ENCODE peak calls at places on chromosomes 3 and 15, in seven cellular contexts. J is mesenchymal stem cell, K is IMR-90, V is H9, L is trophoblast cell, P is mesendoderm, D is H1. O is an unnamed sample.

GRCh38 chr3:52854013-52854412 is 19.2 kb upstream of the MUSTN1 start:
- DNase-seq in V (no peak), D (no peak), J (no peak), L (no peak), K (no peak), P (peak), O (no peak)

GRCh38 chr3:194139085-194139976 is 3.4 kb downstream of the HES1 start:
- DNase-seq in J (peak), D (peak), V (peak), K (peak), L (no peak), P (peak), O (peak)

GRCh38 chr3:78919021-78919755 is 848.6 kb downstream of the ROBO1 start:
- DNase-seq in K (peak), P (peak), D (no peak), L (no peak), J (peak), V (no peak), O (no peak)

GRCh38 chr3:114274929-114275328 is 18.9 kb upstream of the TIGIT start:
- DNase-seq in V (no peak), D (no peak), J (peak), L (no peak), K (peak), P (peak), O (no peak)

GRCh38 chr3:66312039-66312438 is 91.2 kb downstream of the SLC25A26 start:
- DNase-seq in V (no peak), P (no peak), J (no peak), K (no peak), L (no peak), D (no peak), O (no peak)

GRCh38 chr3:24155291-24155690 is 210.2 kb downstream of the NR1D2 start:
- DNase-seq in D (no peak), L (no peak), K (no peak), P (no peak), J (no peak), V (no peak), O (no peak)

GRCh38 chr15:89104172-89104564 is 15.9 kb downstream of the ABHD2 start:
- DNase-seq in P (no peak), K (peak), J (no peak), L (no peak), D (no peak), V (no peak), O (no peak)

GRCh38 chr3:43190682-43191081 is 84.8 kb upstream of the POMGNT2 start:
- DNase-seq in V (no peak), J (peak), P (no peak), L (no peak), K (peak), D (no peak), O (no peak)

GRCh38 chr3:184154909-184155643 is at the start of gene DVL3:
- DNase-seq in D (peak), V (peak), J (peak), P (peak), L (peak), K (peak), O (peak)

GRCh38 chr3:47193871-47194859 is 30.3 kb upstream of the SETD2 start:
- DNase-seq in J (peak), D (no peak), K (peak), V (no peak), P (no peak), L (no peak), O (no peak)

GRCh38 chr15:35444557-35445204 is 101.3 kb downstream of the DPH6 start:
- DNase-seq in D (no peak), P (peak), L (peak), K (peak), J (peak), V (no peak), O (peak)

GRCh38 chr3:10602769-10603768 is 97.7 kb upstream of the ATP2B2 start:
- DNase-seq in J (no peak), L (no peak), V (no peak), D (no peak), K (no peak), P (no peak), O (no peak)

GRCh38 chr3:52456169-52456799 is 880 bp downstream of the NISCH start:
- DNase-seq in K (peak), D (peak), V (peak), J (peak), P (peak), L (peak), O (no peak)

GRCh38 chr3:73796382-73796781 is 171.6 kb upstream of the PDZRN3 start:
- DNase-seq in P (no peak), K (no peak), J (no peak), L (no peak), V (no peak), D (no peak), O (no peak)

GRCh38 chr3:70829101-70829500 is 516.7 kb upstream of the MDFIC2 start:
- DNase-seq in K (peak), L (no peak), P (no peak), J (peak), V (no peak), D (no peak), O (no peak)

GRCh38 chr3:158717576-158717975 is 14.7 kb downstream of the RARRES1 start:
- DNase-seq in L (no peak), K (no peak), D (no peak), P (no peak), J (no peak), V (no peak), O (no peak)
- H3K27ac ChIP-seq in L (no peak), K (no peak), D (no peak), P (no peak), J (no peak), V (no peak), O (no peak)

DNA sequence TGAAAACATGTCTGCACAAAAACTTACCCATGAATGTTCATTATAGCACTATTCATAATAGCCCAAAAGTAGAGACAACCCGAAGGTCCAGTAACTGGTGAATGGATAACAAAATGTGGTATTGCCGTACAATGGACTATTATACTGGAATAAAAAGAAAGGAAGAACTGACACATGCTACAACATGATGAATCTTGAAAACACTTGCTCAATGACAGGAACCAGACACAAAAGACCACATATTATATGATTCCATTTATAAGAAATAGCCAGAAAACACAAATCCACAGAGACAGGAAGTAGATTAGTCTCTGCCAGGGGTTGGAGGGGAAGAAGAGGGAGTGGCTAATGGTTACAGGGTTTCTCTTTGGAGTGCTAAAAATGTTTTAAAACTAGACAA is 18.3 kb downstream of the SHC4 start:
- DNase-seq in P (no peak), J (no peak), L (no peak), V (no peak), K (no peak), D (no peak), O (no peak)
- H3K4ac ChIP-seq in P (no peak), J (no peak), L (no peak), V (no peak), K (no peak), D (no peak), O (no peak)

GRCh38 chr3:136984837-136985236 is 27.1 kb downstream of the IL20RB start:
- DNase-seq in L (no peak), K (peak), V (no peak), P (peak), D (no peak), J (peak), O (no peak)

GRCh38 chr3:136982520-136983138 is 24.8 kb downstream of the IL20RB start:
- DNase-seq in K (no peak), V (no peak), P (no peak), D (no peak), J (peak), L (no peak), O (no peak)

GRCh38 chr3:136979204-136979603 is 21.4 kb downstream of the IL20RB start:
- DNase-seq in J (no peak), V (no peak), L (no peak), D (no peak), P (no peak), K (no peak), O (no peak)

GRCh38 chr3:136974670-136975069 is 16.9 kb downstream of the IL20RB start:
- DNase-seq in J (no peak), L (no peak), D (no peak), V (no peak), K (no peak), P (no peak), O (no peak)

DNA sequence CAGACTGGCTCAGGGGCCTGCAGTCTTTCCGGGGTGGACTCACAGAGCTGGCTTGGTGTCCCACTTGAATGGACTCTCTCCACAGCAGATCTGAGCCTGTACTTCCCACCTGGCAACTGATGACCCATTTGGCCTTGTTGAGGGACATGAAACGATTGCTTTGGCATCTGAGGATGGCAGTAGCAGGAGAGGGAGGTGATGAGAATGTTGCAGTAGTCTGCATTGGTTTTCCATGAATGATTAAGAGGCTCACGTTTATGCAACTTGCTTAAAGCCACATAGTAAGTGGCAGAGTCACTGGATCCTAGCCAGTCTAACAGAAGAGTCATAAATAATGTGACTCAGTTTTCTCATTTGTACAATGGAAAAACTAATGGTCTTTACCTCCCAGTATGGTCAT is 21.9 kb downstream of the IL20RB start:
- DNase-seq in L (no peak), V (no peak), D (no peak), P (no peak), K (peak), J (peak), O (no peak)
- H3K27ac ChIP-seq in L (no peak), V (no peak), D (no peak), P (no peak), K (no peak), J (no peak), O (no peak)

DNA sequence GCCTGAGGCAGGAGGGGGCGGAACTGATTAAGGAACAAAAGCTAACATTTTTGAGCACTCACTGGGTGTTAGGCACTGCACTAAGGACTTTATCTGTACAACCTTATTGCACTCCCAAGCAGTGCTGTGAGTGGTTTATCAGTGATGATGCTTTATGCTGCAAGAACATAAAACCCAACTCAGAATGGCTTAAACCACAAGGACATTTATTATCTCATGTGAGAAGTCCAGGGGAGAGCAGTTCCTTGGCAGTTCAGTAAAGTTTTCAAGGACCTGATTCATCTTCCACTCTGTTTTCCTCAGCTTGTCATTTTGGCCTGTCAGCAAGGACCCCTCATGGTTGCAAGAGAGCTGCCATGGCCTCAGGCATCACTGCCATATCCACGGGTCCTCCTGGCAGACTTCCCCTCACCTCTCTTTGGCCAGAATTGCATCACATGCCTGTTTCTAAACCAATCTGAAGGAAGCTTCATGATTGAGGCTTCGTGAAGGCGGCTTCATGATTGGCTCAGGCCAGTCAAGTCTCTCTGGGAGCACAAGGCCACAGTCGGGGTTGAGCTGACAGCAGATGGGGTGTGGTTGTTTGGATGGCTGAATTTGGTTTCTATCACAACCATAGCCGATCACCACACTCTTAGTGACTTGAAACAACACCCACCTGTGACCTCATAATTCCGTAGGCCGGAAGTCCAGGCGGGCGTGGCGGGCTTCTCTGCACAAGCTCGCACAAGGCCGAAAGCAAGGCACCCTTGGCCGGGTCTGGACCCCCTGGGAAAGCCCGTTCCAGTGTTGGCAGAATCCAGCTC is 15.8 kb downstream of the EFCC1 start:
- DNase-seq in J (peak), D (no peak), L (no peak), P (no peak), V (no peak), K (peak), O (no peak)
- H3K4ac ChIP-seq in J (no peak), D (no peak), L (no peak), P (no peak), V (no peak), K (peak), O (no peak)

GRCh38 chr15:57509121-57509520 is 82.6 kb upstream of the MYZAP start:
- DNase-seq in J (no peak), P (peak), L (no peak), D (no peak), K (no peak), V (no peak), O (peak)

GRCh38 chr15:57510647-57511046 is 81.1 kb upstream of the MYZAP start:
- DNase-seq in J (peak), P (no peak), D (no peak), K (peak), V (no peak), L (no peak), O (no peak)

GRCh38 chr15:57506422-57506821 is 85.3 kb upstream of the MYZAP start:
- DNase-seq in L (no peak), K (no peak), P (peak), V (peak), J (no peak), D (peak), O (no peak)

GRCh38 chr15:57507111-57507510 is 84.6 kb upstream of the MYZAP start:
- DNase-seq in D (no peak), J (no peak), L (no peak), V (no peak), P (no peak), K (no peak), O (no peak)

DNA sequence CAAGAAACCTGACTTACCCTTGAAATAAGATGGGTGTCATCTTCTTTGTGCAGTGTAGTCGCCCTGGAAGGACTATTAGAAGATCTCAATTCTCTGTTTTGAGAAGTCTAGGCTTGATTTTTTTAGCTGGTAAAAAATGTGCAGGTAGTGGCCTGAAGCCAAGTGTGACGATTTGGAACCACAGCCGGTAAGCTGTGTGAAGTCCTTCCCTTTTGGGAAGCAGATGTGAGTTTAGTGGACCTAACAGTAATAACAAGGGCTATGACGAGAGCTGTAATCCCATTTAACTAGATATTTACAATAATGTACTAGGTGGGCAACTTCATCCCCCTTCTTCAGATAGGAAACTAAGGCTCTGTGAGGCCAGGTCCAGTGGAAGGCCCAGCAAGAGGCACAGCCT is 81.7 kb upstream of the MYZAP start:
- DNase-seq in J (no peak), P (no peak), L (peak), K (no peak), D (no peak), V (no peak), O (no peak)
- H3K27ac ChIP-seq in J (peak), P (no peak), L (no peak), K (no peak), D (no peak), V (no peak), O (no peak)

GRCh38 chr15:45183511-45183910 is 4.3 kb downstream of the SHF start:
- DNase-seq in D (no peak), L (no peak), V (no peak), P (no peak), K (no peak), J (no peak), O (no peak)
- H3K4ac ChIP-seq in D (peak), L (no peak), V (no peak), P (no peak), K (no peak), J (no peak), O (no peak)